ENCODE peak calls at places on chromosomes 7 and 10, in seven cellular contexts. H is natural killer cell; J is AG04450; G is stomach; Z is heart right ventricle; F is neural crest cell; E is CD4-positive, alpha-beta T cell. C is an unnamed sample.

GRCh38 chr7:7829667-7830066 is 111.3 kb upstream of the RPA3 start:
- DNase-seq in Z (no peak), J (no peak), H (no peak), E (no peak), G (no peak), F (no peak), C (no peak)

GRCh38 chr7:4707134-4707651 is 25.1 kb downstream of the FOXK1 start:
- DNase-seq in G (no peak), H (no peak), Z (no peak), F (no peak), J (no peak), E (no peak), C (no peak)

GRCh38 chr7:83547526-83547925 is 101.4 kb downstream of the SEMA3E start:
- DNase-seq in H (no peak), J (no peak), G (peak), E (no peak), F (no peak), Z (no peak), C (no peak)

GRCh38 chr7:36155811-36156361 is 2.8 kb downstream of the EEPD1 start:
- DNase-seq in G (peak), F (no peak), E (no peak), J (no peak), H (no peak), Z (peak), C (no peak)

GRCh38 chr10:107814865-107815487 is 650.5 kb upstream of the SORCS1 start:
- DNase-seq in F (peak), E (no peak), J (no peak), Z (no peak), G (peak), H (no peak), C (no peak)

GRCh38 chr10:17586741-17587720 is 30.1 kb downstream of the HACD1 start:
- DNase-seq in J (no peak), F (no peak), E (no peak), H (no peak), G (no peak), Z (no peak), C (no peak)

GRCh38 chr10:30098624-30099023 is 39.2 kb upstream of the JCAD start:
- DNase-seq in Z (no peak), F (no peak), G (no peak), J (peak), E (no peak), H (no peak), C (no peak)

GRCh38 chr7:116591202-116592040 is 66.6 kb downstream of the CAV1 start:
- DNase-seq in H (no peak), G (no peak), E (no peak), J (no peak), F (no peak), Z (no peak), C (no peak)

GRCh38 chr10:129877773-129878371 is 86.2 kb downstream of the EBF3 start:
- DNase-seq in E (peak), J (no peak), H (no peak), Z (no peak), F (peak), G (no peak), C (peak)

GRCh38 chr7:29424984-29425309 is 138.7 kb upstream of the PRR15 start:
- DNase-seq in H (no peak), J (no peak), G (no peak), E (no peak), F (no peak), Z (no peak), C (no peak)

GRCh38 chr7:15199482-15199881 is 296.9 kb upstream of the DGKB start:
- DNase-seq in H (no peak), F (no peak), J (no peak), E (no peak), Z (no peak), G (no peak), C (no peak)

GRCh38 chr10:100186253-100186780 is 488 bp upstream of the ERLIN1 start:
- DNase-seq in G (no peak), J (no peak), H (no peak), F (no peak), E (no peak), Z (peak), C (no peak)

GRCh38 chr7:125934539-125934938 is 1004.9 kb upstream of the POT1 start:
- DNase-seq in H (no peak), Z (no peak), J (no peak), F (no peak), G (no peak), E (no peak), C (no peak)

GRCh38 chr10:95297402-95297801 is 6.6 kb upstream of the PDLIM1 start:
- DNase-seq in E (no peak), Z (no peak), H (no peak), F (no peak), G (no peak), J (no peak), C (no peak)

GRCh38 chr7:77907281-77907680 is 108.7 kb downstream of the PHTF2 start:
- DNase-seq in Z (no peak), F (no peak), H (no peak), J (no peak), E (no peak), G (no peak), C (no peak)

GRCh38 chr7:77904252-77904651 is 105.7 kb downstream of the PHTF2 start:
- DNase-seq in F (no peak), E (no peak), H (no peak), G (no peak), J (no peak), Z (no peak), C (no peak)

GRCh38 chr7:77908664-77909063 is 110.1 kb downstream of the PHTF2 start:
- DNase-seq in F (no peak), E (no peak), G (no peak), Z (no peak), J (no peak), H (no peak), C (no peak)

DNA sequence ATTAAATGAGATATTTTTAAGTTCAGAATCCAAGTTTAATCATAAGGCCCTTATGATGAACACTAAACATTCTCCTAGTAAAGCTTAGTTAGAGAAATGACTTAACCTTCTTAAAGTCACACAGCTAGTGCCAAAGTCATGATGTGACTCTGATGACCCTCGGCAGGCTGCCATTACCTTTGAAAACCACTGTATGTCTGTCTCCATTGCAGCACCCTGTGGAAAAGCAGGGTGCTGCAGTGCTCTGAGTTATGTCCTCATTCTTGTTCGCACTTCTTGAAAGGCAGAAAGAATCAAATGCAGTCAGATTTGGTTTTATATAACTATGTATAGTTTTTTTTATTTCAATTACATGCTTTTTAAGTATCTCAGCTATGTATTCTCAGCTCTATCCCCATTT is 105.0 kb downstream of the PHTF2 start:
- DNase-seq in H (no peak), Z (no peak), J (no peak), G (no peak), F (no peak), E (no peak), C (no peak)
- TF ChIP-seq CTCF in H (no peak), Z (no peak), J (peak), G (no peak), F (no peak), E (peak), C (peak)

GRCh38 chr7:112204072-112204775 is 2.0 kb downstream of the DOCK4 start:
- DNase-seq in H (no peak), J (no peak), F (no peak), E (no peak), Z (no peak), G (no peak), C (no peak)

GRCh38 chr7:112207106-112207592 is 654 bp downstream of the ZNF277 start:
- DNase-seq in J (no peak), H (no peak), F (no peak), E (no peak), G (no peak), Z (no peak), C (no peak)

GRCh38 chr7:112206238-112207105 is at the start of the genes DOCK4 and ZNF277:
- DNase-seq in F (peak), G (peak), J (peak), Z (peak), E (peak), H (peak), C (peak)

GRCh38 chr7:112204776-112205347 is 1.3 kb downstream of the DOCK4 start:
- DNase-seq in J (no peak), E (peak), F (no peak), G (no peak), H (no peak), Z (no peak), C (peak)

DNA sequence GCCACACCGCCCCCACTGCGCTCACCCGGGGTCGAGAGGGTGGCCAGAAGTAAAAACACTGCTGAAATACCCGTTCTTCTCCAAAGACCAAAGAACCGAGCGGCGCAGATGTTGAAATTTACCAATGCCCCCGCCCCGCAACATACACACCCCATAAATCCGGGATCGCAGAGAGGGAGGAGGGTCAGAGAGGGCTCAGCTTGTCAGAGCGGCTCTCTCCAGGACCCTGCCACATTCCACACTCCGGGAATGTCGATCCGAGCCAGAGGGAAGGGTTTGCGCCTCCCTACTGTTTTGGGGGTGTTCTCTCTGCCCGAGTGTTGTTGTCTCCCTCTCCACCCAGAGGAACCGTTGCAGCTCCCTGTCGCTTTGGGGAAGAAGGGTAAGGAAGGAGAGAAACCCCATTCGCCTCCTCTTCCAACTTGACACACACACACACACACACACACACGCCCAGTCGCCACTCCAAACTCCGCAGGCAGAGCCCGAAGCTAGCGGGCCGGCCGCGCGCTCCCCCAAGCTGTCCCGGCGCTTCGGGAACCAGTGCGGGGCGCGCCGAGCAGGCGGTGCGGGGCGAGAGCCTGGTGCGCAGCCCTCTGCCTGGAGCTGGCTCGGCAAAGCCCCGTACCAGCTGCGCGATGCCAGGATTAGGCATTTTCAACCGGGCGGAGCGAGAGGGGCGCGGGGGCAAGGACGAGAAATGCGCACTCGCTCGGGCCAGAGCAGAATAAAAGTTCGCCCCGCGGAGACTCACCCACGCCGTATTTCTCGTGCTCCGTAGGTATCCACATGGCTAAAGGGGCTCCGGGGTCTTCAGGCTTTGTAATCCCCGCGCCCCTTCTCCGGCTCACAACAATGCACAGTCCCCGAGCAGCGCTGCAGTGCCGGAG is 606 bp downstream of the DOCK4 start:
- DNase-seq in F (peak), H (peak), J (peak), Z (peak), E (peak), G (peak), C (peak)
- TF ChIP-seq CTCF in F (no peak), H (no peak), J (no peak), Z (no peak), E (no peak), G (no peak), C (no peak)

DNA sequence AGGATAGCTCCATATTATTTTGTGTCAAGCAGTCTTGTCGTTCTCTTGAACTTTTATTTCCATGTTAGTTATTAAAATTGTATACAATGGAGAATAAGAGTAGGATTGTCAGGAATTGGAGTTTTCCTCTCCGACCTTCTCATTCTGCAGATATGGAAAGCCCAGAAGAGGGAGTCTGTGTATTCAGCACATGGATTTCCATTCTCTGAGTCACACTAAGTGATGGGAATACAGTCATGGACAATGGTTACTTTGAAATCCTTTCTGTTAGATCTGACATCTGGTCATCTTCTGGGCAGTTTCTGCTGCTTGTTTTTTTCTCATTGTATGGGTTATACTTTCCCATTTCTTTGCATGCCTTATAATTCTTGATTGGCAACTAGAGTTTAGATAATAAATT is 5.0 kb upstream of the TASOR2 start:
- DNase-seq in E (no peak), J (no peak), F (no peak), G (no peak), Z (no peak), H (no peak), C (no peak)
- TF ChIP-seq CTCF in E (no peak), J (peak), F (no peak), G (no peak), Z (no peak), H (no peak), C (no peak)

GRCh38 chr10:9311702-9312499 is 1257.4 kb downstream of the GATA3 start:
- DNase-seq in F (no peak), H (no peak), G (no peak), Z (no peak), E (no peak), J (no peak), C (no peak)
- TF ChIP-seq CTCF in F (peak), H (no peak), G (no peak), Z (no peak), E (no peak), J (peak), C (no peak)

DNA sequence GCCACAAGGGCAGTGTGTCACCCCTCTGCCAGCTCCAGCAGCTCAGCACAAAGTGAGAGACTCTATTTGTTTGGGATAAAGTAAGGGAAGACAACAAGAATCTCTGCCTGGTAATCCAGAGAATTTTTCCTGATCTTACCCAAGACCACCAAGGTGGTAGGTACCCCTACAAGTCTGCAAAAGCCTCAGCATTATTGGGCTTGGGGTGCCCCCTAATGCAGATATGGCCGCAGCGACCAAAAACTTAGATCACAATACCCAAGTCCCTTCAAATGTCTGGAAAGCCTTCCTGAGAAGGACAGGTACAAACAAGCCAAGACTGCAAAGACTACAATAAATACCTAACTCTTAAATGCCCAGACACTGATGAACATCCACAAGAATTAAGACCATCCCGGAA is 22.4 kb upstream of the CUL1 start:
- DNase-seq in F (no peak), J (no peak), E (no peak), H (no peak), G (no peak), Z (no peak), C (no peak)
- TF ChIP-seq CTCF in F (no peak), J (no peak), E (no peak), H (no peak), G (no peak), Z (no peak), C (no peak)

GRCh38 chr7:77542895-77543294 is 5.8 kb downstream of the PTPN12 start:
- DNase-seq in Z (no peak), H (no peak), F (no peak), J (no peak), E (no peak), G (no peak), C (no peak)
- TF ChIP-seq CTCF in Z (no peak), H (no peak), F (no peak), J (no peak), E (no peak), G (no peak), C (no peak)

GRCh38 chr7:140079121-140079536 is 16.4 kb upstream of the PARP12 start:
- DNase-seq in Z (no peak), H (no peak), F (peak), J (peak), E (no peak), G (no peak), C (no peak)
- TF ChIP-seq CTCF in Z (no peak), H (no peak), F (peak), J (peak), E (no peak), G (no peak), C (no peak)

DNA sequence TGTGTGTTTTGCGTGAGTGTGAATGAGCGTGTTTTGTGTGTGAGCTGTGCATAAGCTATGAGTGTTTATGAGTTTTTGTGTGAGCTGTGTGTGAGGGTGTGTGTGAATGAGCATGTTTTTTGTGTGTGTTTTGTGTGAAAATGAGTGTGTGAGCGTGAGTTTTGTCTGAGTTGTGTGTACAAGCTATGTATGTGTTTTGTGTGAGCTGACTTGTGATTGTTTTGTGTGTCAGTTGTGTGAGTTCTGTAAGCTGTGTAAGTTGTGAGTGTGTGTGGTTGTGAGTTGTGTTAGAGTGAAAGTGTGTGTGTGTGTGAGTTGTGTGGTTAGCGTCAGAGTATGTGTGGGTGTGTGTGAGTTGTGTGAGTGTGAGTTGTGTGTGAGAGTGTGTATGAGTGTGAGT is 343.2 kb downstream of the PTPRN2 start:
- DNase-seq in G (no peak), E (no peak), H (no peak), F (no peak), Z (no peak), J (no peak), C (no peak)
- TF ChIP-seq CTCF in G (no peak), E (no peak), H (no peak), F (no peak), Z (no peak), J (no peak), C (no peak)